ENCODE peak calls at places on chromosomes 7 and 10, in eight cellular contexts. W is A549, I is cardiac muscle cell, C is spleen, J is neuronal stem cell, Q is GM23248, X is pancreas, H is ovary. L is an unnamed sample.
A peak's percentile ranks its signal among the peaks of the same experiment; 100 is the strongest.

GRCh38 chr7:157011333-157012112 is 1.1 kb upstream of the MNX1 start:
- DNase-seq in W (no peak), I (no peak), C (peak; percentile 67), J (no peak), Q (no peak), X (no peak), H (no peak), L (no peak)

GRCh38 chr10:120948889-120949382 is 97.8 kb downstream of the WDR11 start:
- DNase-seq in W (no peak), I (peak; percentile 85), C (peak; percentile 83), J (peak; percentile 67), Q (peak; percentile 89), X (peak; percentile 32), H (peak; percentile 73), L (no peak)

GRCh38 chr7:138551102-138551501 is 91.0 kb downstream of the TRIM24 start:
- DNase-seq in W (no peak), I (no peak), C (no peak), J (no peak), Q (no peak), X (no peak), H (no peak), L (no peak)

GRCh38 chr10:88187472-88187871 is 324.0 kb downstream of the PTEN start:
- DNase-seq in W (no peak), I (no peak), C (no peak), J (no peak), Q (no peak), X (no peak), H (no peak), L (no peak)

GRCh38 chr7:79523426-79523825 is 70.0 kb upstream of the MAGI2 start:
- DNase-seq in W (no peak), I (no peak), C (no peak), J (no peak), Q (peak; percentile 34), X (no peak), H (no peak), L (no peak)

GRCh38 chr10:46218921-46219320 is 67.9 kb upstream of the ANTXRL start:
- DNase-seq in W (no peak), I (no peak), C (no peak), J (no peak), Q (no peak), X (no peak), H (no peak), L (no peak)

GRCh38 chr7:92880212-92881090 is 44.1 kb upstream of the CDK6 start:
- DNase-seq in W (no peak), I (peak; percentile 71), C (peak; percentile 67), J (no peak), Q (no peak), X (no peak), H (no peak), L (no peak)

GRCh38 chr10:110358869-110359629 is 54.3 kb upstream of the SMNDC1 start:
- DNase-seq in W (no peak), I (peak; percentile 48), C (no peak), J (no peak), Q (peak; percentile 48), X (no peak), H (no peak), L (peak; percentile 45)

GRCh38 chr10:128633864-128634541 is 507.8 kb upstream of the MKI67 start:
- DNase-seq in W (no peak), I (peak; percentile 28), C (no peak), J (no peak), Q (no peak), X (no peak), H (no peak), L (no peak)

GRCh38 chr7:83588602-83589240 is 60.2 kb downstream of the SEMA3E start:
- DNase-seq in W (no peak), I (no peak), C (no peak), J (no peak), Q (peak; percentile 25), X (no peak), H (no peak), L (no peak)

DNA sequence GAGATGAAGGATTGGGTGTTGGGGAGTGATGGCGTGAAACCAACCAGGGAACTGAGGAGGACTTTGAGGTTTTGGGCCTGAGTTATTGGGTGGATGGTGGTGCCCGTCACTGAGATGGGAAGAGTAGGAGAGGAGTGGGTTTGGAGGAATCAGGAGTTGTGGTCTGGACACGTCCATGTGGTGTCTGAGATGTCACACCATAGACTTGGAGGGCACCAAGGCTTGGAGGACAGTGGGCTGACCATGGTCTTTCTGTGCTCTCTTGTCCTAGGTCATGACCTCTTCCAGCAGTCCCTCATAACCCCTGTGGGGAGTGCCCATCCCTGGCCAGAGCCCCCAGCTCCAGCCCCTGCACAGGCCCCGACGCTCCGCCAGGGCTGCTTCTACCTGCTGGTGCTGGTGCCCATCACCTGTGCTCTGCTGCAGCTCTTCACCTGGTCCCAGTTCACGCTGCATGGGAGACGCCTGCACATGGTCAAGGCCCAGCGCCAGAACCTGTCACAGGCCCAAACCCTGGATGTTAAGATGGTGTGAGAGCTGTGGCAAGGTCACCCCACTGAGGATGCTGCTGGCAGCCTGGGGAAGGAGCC is 24.2 kb upstream of the C10orf95 start:
- DNase-seq in W (no peak), I (no peak), C (no peak), J (no peak), Q (no peak), X (no peak), H (no peak), L (no peak)
- H3K4me1 ChIP-seq in W (no peaks in the 10 kb centered on the region), I (peaks cover 5% of the 10 kb centered on the region), C (no peaks in the 10 kb centered on the region), J (no peaks in the 10 kb centered on the region), Q (no peaks in the 10 kb centered on the region), X (no peaks in the 10 kb centered on the region), H (no peaks in the 10 kb centered on the region), L (no peaks in the 10 kb centered on the region)

GRCh38 chr7:116766881-116767280 is 94.9 kb downstream of the MET start:
- DNase-seq in W (no peak), I (no peak), C (no peak), J (no peak), Q (no peak), X (no peak), H (no peak), L (no peak)

GRCh38 chr7:116763647-116764046 is 91.7 kb downstream of the MET start:
- DNase-seq in W (no peak), I (no peak), C (no peak), J (no peak), Q (no peak), X (no peak), H (no peak), L (no peak)

GRCh38 chr7:116762951-116763350 is 91.0 kb downstream of the MET start:
- DNase-seq in W (no peak), I (no peak), C (no peak), J (no peak), Q (no peak), X (no peak), H (no peak), L (no peak)
- H3K27ac ChIP-seq in W (no peak overlapping the region), I (no peak overlapping the region), C (no peak overlapping the region), J (no peak overlapping the region), Q (no peak overlapping the region), X (no peak overlapping the region), H (no peak overlapping the region), L (no peak overlapping the region)

GRCh38 chr10:18185621-18186020 is 45.4 kb downstream of the CACNB2 start:
- DNase-seq in W (no peak), I (no peak), C (no peak), J (no peak), Q (no peak), X (peak; percentile 26), H (no peak), L (no peak)
- H3K4me1 ChIP-seq in W (no peaks in the 10 kb centered on the region), I (peaks cover 18% of the 10 kb centered on the region), C (no peaks in the 10 kb centered on the region), J (no peaks in the 10 kb centered on the region), Q (no peaks in the 10 kb centered on the region), X (peaks cover 7% of the 10 kb centered on the region), H (peaks cover 12% of the 10 kb centered on the region), L (no peaks in the 10 kb centered on the region)

DNA sequence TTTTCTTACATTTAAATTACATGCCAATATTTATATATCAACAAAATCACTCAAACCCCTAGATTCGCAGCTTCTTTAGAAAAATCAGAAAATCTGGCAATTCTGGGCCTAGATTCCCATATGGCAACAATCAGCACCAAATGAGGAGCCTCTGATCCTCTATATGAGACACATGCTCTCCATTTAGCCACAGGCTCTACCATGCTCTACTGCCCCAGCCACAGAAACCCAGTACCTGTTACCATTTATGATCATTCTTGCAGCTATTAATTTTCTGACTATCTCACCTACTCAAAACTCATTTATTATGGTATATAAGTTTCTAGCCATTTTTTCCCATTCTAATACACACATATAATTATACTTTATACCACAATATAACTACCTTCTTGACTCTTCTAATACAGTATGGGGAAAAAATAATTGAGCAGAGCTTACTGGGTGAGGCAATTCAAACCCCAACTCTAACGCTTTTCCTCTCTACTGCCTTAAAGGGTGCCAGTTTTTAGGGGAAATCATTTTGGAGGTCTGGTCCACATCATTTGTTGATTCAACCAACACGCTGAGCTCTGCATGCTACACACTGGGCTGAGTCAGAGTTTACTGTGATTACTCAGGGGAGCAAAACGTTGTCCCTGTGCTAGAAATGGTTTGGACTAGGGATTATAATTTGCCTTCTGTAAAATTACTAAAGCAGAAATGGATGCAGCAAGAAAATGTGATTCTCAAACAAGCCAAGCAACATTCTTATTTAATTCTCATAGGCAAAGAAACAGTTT is 11.6 kb downstream of the PDLIM1 start:
- DNase-seq in W (peak; percentile 46), I (no peak), C (no peak), J (no peak), Q (peak; percentile 93), X (no peak), H (no peak), L (no peak)
- H3K27ac ChIP-seq in W (peak overlapping the region; percentile 78), I (no peak overlapping the region), C (peak overlapping the region; percentile 77), J (no peak overlapping the region), Q (peak overlapping the region; percentile 63), X (no peak overlapping the region), H (no peak overlapping the region), L (peak overlapping the region; percentile 52)

L was measured in prostate gland.